ENCODE peak calls at places on chromosomes 7 and 10, in nine cellular contexts. One of them, this sample, is unnamed.

GRCh38 chr10:75864717-75865116 is 433.3 kb downstream of the LRMDA start:
- DNase-seq in AG04449: no peak
- DNase-seq in ascending aorta: no peak
- DNase-seq in cardiac muscle cell: no peak
- DNase-seq in DND-41: no peak
- DNase-seq in WTC11: no peak
- DNase-seq in GM13977: no peak
- DNase-seq in PC-3: no peak
- DNase-seq in ovary: no peak
- DNase-seq in this sample: no peak

GRCh38 chr7:71824356-71824755 is 587.8 kb downstream of the CALN1 start:
- DNase-seq in ovary: no peak
- DNase-seq in GM13977: no peak
- DNase-seq in cardiac muscle cell: peak; percentile 23
- DNase-seq in DND-41: no peak
- DNase-seq in PC-3: no peak
- DNase-seq in AG04449: peak; percentile 60
- DNase-seq in WTC11: no peak
- DNase-seq in ascending aorta: no peak
- DNase-seq in this sample: no peak

GRCh38 chr7:47500103-47500563 is 81.8 kb downstream of the TNS3 start:
- DNase-seq in cardiac muscle cell: no peak
- DNase-seq in WTC11: no peak
- DNase-seq in ascending aorta: no peak
- DNase-seq in ovary: no peak
- DNase-seq in GM13977: no peak
- DNase-seq in AG04449: no peak
- DNase-seq in DND-41: no peak
- DNase-seq in PC-3: no peak
- DNase-seq in this sample: no peak

GRCh38 chr7:106279425-106280182 is 5.2 kb downstream of the NAMPT start:
- DNase-seq in WTC11: no peak
- DNase-seq in cardiac muscle cell: no peak
- DNase-seq in AG04449: no peak
- DNase-seq in DND-41: no peak
- DNase-seq in ascending aorta: no peak
- DNase-seq in GM13977: no peak
- DNase-seq in PC-3: no peak
- DNase-seq in ovary: no peak
- DNase-seq in this sample: no peak

GRCh38 chr10:78451592-78451991 is 417.9 kb downstream of the RPS24 start:
- DNase-seq in PC-3: peak; percentile 40
- DNase-seq in AG04449: no peak
- DNase-seq in ovary: peak; percentile 68
- DNase-seq in cardiac muscle cell: peak; percentile 82
- DNase-seq in DND-41: no peak
- DNase-seq in ascending aorta: peak; percentile 50
- DNase-seq in GM13977: no peak
- DNase-seq in WTC11: no peak
- DNase-seq in this sample: no peak

GRCh38 chr10:8036521-8037198 is 17.8 kb upstream of the GATA3 start:
- DNase-seq in AG04449: no peak
- DNase-seq in ovary: no peak
- DNase-seq in DND-41: no peak
- DNase-seq in WTC11: no peak
- DNase-seq in GM13977: no peak
- DNase-seq in ascending aorta: peak; percentile 60
- DNase-seq in cardiac muscle cell: no peak
- DNase-seq in PC-3: no peak
- DNase-seq in this sample: no peak

GRCh38 chr10:28946479-28946878 is 269.2 kb downstream of the BAMBI start:
- DNase-seq in ascending aorta: no peak
- DNase-seq in GM13977: no peak
- DNase-seq in cardiac muscle cell: peak; percentile 73
- DNase-seq in DND-41: no peak
- DNase-seq in WTC11: no peak
- DNase-seq in ovary: no peak
- DNase-seq in AG04449: peak; percentile 60
- DNase-seq in PC-3: peak; percentile 16
- DNase-seq in this sample: no peak

GRCh38 chr10:21724695-21725371 is 190.8 kb downstream of the MLLT10 start:
- DNase-seq in DND-41: peak; percentile 90
- DNase-seq in WTC11: no peak
- DNase-seq in PC-3: peak; percentile 98
- DNase-seq in cardiac muscle cell: peak; percentile 100
- DNase-seq in ascending aorta: peak; percentile 91
- DNase-seq in ovary: peak; percentile 88
- DNase-seq in GM13977: peak; percentile 43
- DNase-seq in AG04449: peak; percentile 99
- DNase-seq in this sample: peak; percentile 50

GRCh38 chr7:37052673-37053072 is 328.4 kb upstream of the AOAH start:
- DNase-seq in DND-41: peak; percentile 72
- DNase-seq in GM13977: no peak
- DNase-seq in PC-3: peak; percentile 7
- DNase-seq in cardiac muscle cell: peak; percentile 68
- DNase-seq in AG04449: no peak
- DNase-seq in ovary: peak; percentile 39
- DNase-seq in WTC11: peak; percentile 81
- DNase-seq in ascending aorta: no peak
- DNase-seq in this sample: no peak

GRCh38 chr7:122643248-122643647 is 55.7 kb downstream of the RNF133 start:
- DNase-seq in ovary: no peak
- DNase-seq in cardiac muscle cell: no peak
- DNase-seq in AG04449: no peak
- DNase-seq in ascending aorta: no peak
- DNase-seq in DND-41: no peak
- DNase-seq in PC-3: no peak
- DNase-seq in WTC11: no peak
- DNase-seq in GM13977: no peak
- DNase-seq in this sample: no peak

GRCh38 chr10:106672517-106673175 is 491.9 kb downstream of the SORCS1 start:
- DNase-seq in DND-41: no peak
- DNase-seq in GM13977: no peak
- DNase-seq in PC-3: peak; percentile 7
- DNase-seq in cardiac muscle cell: no peak
- DNase-seq in AG04449: no peak
- DNase-seq in ascending aorta: no peak
- DNase-seq in ovary: no peak
- DNase-seq in WTC11: no peak
- DNase-seq in this sample: no peak

GRCh38 chr7:84454174-84454959 is 259.8 kb upstream of the SEMA3A start:
- DNase-seq in WTC11: no peak
- DNase-seq in ascending aorta: no peak
- DNase-seq in PC-3: peak; percentile 37
- DNase-seq in AG04449: no peak
- DNase-seq in DND-41: no peak
- DNase-seq in cardiac muscle cell: peak; percentile 15
- DNase-seq in GM13977: no peak
- DNase-seq in ovary: no peak
- DNase-seq in this sample: no peak
- TF ChIP-seq CTCF in WTC11: no peak
- TF ChIP-seq CTCF in ascending aorta: no peak
- TF ChIP-seq CTCF in PC-3: peak; percentile 41
- TF ChIP-seq CTCF in AG04449: no peak
- TF ChIP-seq CTCF in DND-41: no peak
- TF ChIP-seq CTCF in cardiac muscle cell: no peak
- TF ChIP-seq CTCF in GM13977: no peak
- TF ChIP-seq CTCF in ovary: no peak
- TF ChIP-seq CTCF in this sample: no peak

GRCh38 chr10:34282186-34282585 is 532.9 kb downstream of the PARD3 start:
- DNase-seq in ovary: no peak
- DNase-seq in cardiac muscle cell: no peak
- DNase-seq in WTC11: no peak
- DNase-seq in DND-41: no peak
- DNase-seq in ascending aorta: no peak
- DNase-seq in PC-3: no peak
- DNase-seq in GM13977: no peak
- DNase-seq in AG04449: no peak
- DNase-seq in this sample: no peak

GRCh38 chr10:34281661-34282060 is 533.4 kb downstream of the PARD3 start:
- DNase-seq in PC-3: no peak
- DNase-seq in ovary: no peak
- DNase-seq in cardiac muscle cell: no peak
- DNase-seq in ascending aorta: no peak
- DNase-seq in GM13977: no peak
- DNase-seq in AG04449: no peak
- DNase-seq in DND-41: no peak
- DNase-seq in WTC11: no peak
- DNase-seq in this sample: no peak

GRCh38 chr10:34286136-34286739 is 528.9 kb downstream of the PARD3 start:
- DNase-seq in GM13977: no peak
- DNase-seq in ovary: no peak
- DNase-seq in WTC11: no peak
- DNase-seq in PC-3: peak; percentile 49
- DNase-seq in AG04449: no peak
- DNase-seq in cardiac muscle cell: peak; percentile 19
- DNase-seq in ascending aorta: no peak
- DNase-seq in DND-41: no peak
- DNase-seq in this sample: no peak

GRCh38 chr10:34275626-34276025 is 539.5 kb downstream of the PARD3 start:
- DNase-seq in WTC11: no peak
- DNase-seq in DND-41: no peak
- DNase-seq in AG04449: no peak
- DNase-seq in ascending aorta: no peak
- DNase-seq in GM13977: no peak
- DNase-seq in ovary: no peak
- DNase-seq in PC-3: no peak
- DNase-seq in cardiac muscle cell: no peak
- DNase-seq in this sample: no peak

DNA sequence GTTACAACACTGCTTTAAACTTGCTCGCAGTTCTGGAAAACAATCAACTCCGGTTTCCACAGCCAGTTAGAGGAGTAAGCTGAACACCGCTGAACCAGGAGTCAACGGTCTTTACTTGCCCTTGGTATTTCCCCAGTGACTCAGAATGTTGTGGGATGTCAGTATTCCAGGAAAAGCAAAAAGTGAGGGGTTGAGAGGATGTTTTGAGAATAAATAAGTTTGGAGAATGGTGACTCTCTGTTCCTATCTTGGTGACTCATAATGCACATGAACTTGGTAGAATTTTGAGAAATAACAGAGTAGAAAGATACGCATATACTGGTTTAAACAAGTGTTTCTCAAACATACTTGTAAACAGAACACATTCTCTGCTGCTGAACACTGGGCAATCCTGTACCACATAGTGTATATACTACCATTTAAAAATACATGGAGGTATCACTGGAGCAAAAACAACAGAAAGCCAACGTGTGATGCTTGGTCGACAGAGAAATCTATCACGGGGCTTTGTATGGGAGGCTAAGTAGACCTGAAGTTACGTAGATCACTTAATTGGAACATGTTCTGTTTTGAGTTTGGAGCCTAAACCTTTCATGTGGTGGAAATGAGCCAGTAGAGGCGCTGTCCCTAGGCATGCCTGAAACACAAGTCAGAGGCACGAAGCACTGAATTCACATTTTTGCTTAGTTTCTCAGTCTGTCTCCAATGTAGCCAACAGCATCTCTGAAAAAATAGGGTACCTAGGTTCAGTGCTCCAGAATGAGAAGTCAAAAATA is 534.3 kb downstream of the PARD3 start:
- DNase-seq in AG04449: peak; percentile 84
- DNase-seq in cardiac muscle cell: peak; percentile 96
- DNase-seq in ascending aorta: peak; percentile 77
- DNase-seq in WTC11: no peak
- DNase-seq in ovary: peak; percentile 42
- DNase-seq in DND-41: no peak
- DNase-seq in GM13977: no peak
- DNase-seq in PC-3: peak; percentile 100
- DNase-seq in this sample: no peak
- TF ChIP-seq CTCF in AG04449: no peak
- TF ChIP-seq CTCF in cardiac muscle cell: peak; percentile 41
- TF ChIP-seq CTCF in ascending aorta: no peak
- TF ChIP-seq CTCF in WTC11: no peak
- TF ChIP-seq CTCF in ovary: no peak
- TF ChIP-seq CTCF in DND-41: peak; percentile 20
- TF ChIP-seq CTCF in GM13977: no peak
- TF ChIP-seq CTCF in PC-3: peak; percentile 40
- TF ChIP-seq CTCF in this sample: peak; percentile 17

GRCh38 chr10:115328331-115328730 is 235.2 kb downstream of the ATRNL1 start:
- DNase-seq in GM13977: no peak
- DNase-seq in AG04449: no peak
- DNase-seq in PC-3: no peak
- DNase-seq in WTC11: no peak
- DNase-seq in ovary: no peak
- DNase-seq in ascending aorta: no peak
- DNase-seq in DND-41: no peak
- DNase-seq in cardiac muscle cell: no peak
- DNase-seq in this sample: no peak
- TF ChIP-seq CTCF in GM13977: no peak
- TF ChIP-seq CTCF in AG04449: no peak
- TF ChIP-seq CTCF in PC-3: no peak
- TF ChIP-seq CTCF in WTC11: no peak
- TF ChIP-seq CTCF in ovary: no peak
- TF ChIP-seq CTCF in ascending aorta: no peak
- TF ChIP-seq CTCF in DND-41: no peak
- TF ChIP-seq CTCF in cardiac muscle cell: no peak
- TF ChIP-seq CTCF in this sample: no peak

DNA sequence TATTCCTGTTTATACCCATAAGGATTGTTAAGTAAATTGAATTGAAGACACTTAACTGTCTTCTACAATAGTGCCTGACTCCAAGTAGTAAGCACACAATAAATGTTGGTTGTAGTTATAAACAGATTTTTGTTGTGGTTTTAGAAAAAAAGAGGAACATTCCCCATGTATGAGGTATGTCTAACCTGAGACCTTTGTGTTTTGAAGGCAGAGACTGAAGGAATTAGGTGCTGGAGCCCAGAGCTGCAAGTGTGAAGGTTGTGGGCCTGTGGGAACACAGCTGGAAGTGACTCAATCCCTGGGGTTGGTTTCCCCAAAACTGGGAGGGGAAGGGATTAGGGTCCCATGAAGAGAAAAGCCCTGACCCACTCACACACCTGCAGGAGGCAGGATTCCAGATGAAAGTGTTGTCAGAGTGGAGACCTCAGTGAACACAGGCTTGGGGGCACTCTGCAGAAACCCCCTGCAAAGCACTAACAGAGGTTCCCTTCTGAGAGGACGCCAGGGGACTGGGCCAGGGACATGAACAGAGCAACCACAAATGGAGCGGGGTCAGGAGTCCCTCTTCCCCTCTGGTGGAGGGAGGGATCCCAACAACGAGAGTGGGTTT is 265.1 kb upstream of the KLF14 start:
- DNase-seq in AG04449: no peak
- DNase-seq in cardiac muscle cell: no peak
- DNase-seq in GM13977: no peak
- DNase-seq in DND-41: no peak
- DNase-seq in PC-3: peak; percentile 66
- DNase-seq in ascending aorta: no peak
- DNase-seq in WTC11: no peak
- DNase-seq in ovary: no peak
- DNase-seq in this sample: no peak
- TF ChIP-seq CTCF in AG04449: no peak
- TF ChIP-seq CTCF in cardiac muscle cell: no peak
- TF ChIP-seq CTCF in GM13977: no peak
- TF ChIP-seq CTCF in DND-41: no peak
- TF ChIP-seq CTCF in PC-3: no peak
- TF ChIP-seq CTCF in ascending aorta: no peak
- TF ChIP-seq CTCF in WTC11: no peak
- TF ChIP-seq CTCF in ovary: no peak
- TF ChIP-seq CTCF in this sample: no peak

This sample was measured in GM12864.